ENCODE peak calls at places on chromosome 16, in five cellular contexts. K is IMR-90, N is neuronal stem cell, G is H9, M is trophoblast cell. L is an unnamed sample.

GRCh38 chr16:10827691-10828341 is 9.2 kb upstream of the TVP23A start:
- DNase-seq in K (peak; percentile 86), N (no peak), G (no peak), M (no peak), L (no peak)

GRCh38 chr16:68707341-68708152 is 29.5 kb upstream of the CDH1 start:
- DNase-seq in K (no peak), N (peak; percentile 31), G (peak; percentile 91), M (no peak), L (peak; percentile 61)

GRCh38 chr16:77951788-77952187 is 70.6 kb upstream of the CLEC3A start:
- DNase-seq in K (no peak), N (no peak), G (no peak), M (peak; percentile 81), L (no peak)

GRCh38 chr16:87437911-87438610 is 45.9 kb downstream of the MAP1LC3B start:
- DNase-seq in K (peak; percentile 40), N (no peak), G (no peak), M (no peak), L (peak; percentile 27)

GRCh38 chr16:49513040-49513439 is 139.4 kb downstream of the C16orf78 start:
- DNase-seq in K (no peak), N (no peak), G (peak; percentile 64), M (peak; percentile 11), L (no peak)

GRCh38 chr16:88502776-88503280 is 49.7 kb downstream of the ZFPM1 start:
- DNase-seq in K (no peak), N (no peak), G (no peak), M (no peak), L (no peak)

GRCh38 chr16:64809876-64810629 is 311.8 kb downstream of the CDH11 start:
- DNase-seq in K (no peak), N (no peak), G (no peak), M (no peak), L (no peak)

GRCh38 chr16:70695351-70696070 is 9.7 kb upstream of the MTSS2 start:
- DNase-seq in K (no peak), N (no peak), G (no peak), M (peak; percentile 39), L (peak; percentile 36)

GRCh38 chr16:47143677-47144558 is at the start of gene NETO2:
- DNase-seq in K (peak; percentile 56), N (peak; percentile 52), G (peak; percentile 75), M (peak; percentile 60), L (peak; percentile 66)

GRCh38 chr16:11148045-11148444 is 108.0 kb downstream of the SOCS1 start:
- DNase-seq in K (no peak), N (no peak), G (no peak), M (no peak), L (no peak)

GRCh38 chr16:29789775-29790182 is 772 bp upstream of the KIF22 start:
- DNase-seq in K (no peak), N (no peak), G (no peak), M (peak; percentile 8), L (no peak)

GRCh38 chr16:27505297-27506236 is 44.1 kb downstream of the GTF3C1 start:
- DNase-seq in K (no peak), N (no peak), G (no peak), M (no peak), L (no peak)

GRCh38 chr16:3148256-3149192 is 13.7 kb downstream of the ZNF213 start:
- DNase-seq in K (no peak), N (no peak), G (no peak), M (no peak), L (no peak)

GRCh38 chr16:3150346-3151218 is 15.8 kb downstream of the ZNF213 start:
- DNase-seq in K (peak; percentile 92), N (peak; percentile 99), G (peak; percentile 97), M (peak; percentile 100), L (peak; percentile 97)

GRCh38 chr16:3147757-3148104 is 12.9 kb downstream of the ZNF213 start:
- DNase-seq in K (no peak), N (no peak), G (no peak), M (no peak), L (no peak)

GRCh38 chr16:3149630-3150345 is 15.0 kb downstream of the ZNF213 start:
- DNase-seq in K (peak; percentile 42), N (peak; percentile 65), G (peak; percentile 84), M (peak; percentile 51), L (peak; percentile 78)

DNA sequence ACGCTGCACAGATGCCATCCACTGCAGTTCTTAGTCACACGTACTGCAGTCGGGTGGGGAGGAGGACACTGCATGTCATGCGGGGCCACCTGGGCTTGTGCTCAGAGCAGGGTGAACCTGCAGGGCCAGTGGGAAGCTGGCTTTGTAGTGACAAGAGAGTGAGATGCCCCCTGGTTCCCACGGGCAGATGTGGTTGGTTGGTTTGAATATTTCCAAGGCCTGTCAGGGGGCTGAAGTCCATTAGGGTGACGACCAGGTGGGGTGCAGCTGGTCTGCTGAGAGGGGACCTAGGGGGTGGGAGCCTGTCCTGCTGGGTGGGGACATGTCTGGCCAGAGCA is 14.3 kb downstream of the ZNF213 start:
- DNase-seq in K (no peak), N (no peak), G (no peak), M (peak; percentile 42), L (no peak)
- H3K18ac ChIP-seq in K (no peak overlapping the region), N (peak overlapping the region; percentile 8), G (no peak overlapping the region), M (no peak overlapping the region), L (peak overlapping the region; percentile 87)

DNA sequence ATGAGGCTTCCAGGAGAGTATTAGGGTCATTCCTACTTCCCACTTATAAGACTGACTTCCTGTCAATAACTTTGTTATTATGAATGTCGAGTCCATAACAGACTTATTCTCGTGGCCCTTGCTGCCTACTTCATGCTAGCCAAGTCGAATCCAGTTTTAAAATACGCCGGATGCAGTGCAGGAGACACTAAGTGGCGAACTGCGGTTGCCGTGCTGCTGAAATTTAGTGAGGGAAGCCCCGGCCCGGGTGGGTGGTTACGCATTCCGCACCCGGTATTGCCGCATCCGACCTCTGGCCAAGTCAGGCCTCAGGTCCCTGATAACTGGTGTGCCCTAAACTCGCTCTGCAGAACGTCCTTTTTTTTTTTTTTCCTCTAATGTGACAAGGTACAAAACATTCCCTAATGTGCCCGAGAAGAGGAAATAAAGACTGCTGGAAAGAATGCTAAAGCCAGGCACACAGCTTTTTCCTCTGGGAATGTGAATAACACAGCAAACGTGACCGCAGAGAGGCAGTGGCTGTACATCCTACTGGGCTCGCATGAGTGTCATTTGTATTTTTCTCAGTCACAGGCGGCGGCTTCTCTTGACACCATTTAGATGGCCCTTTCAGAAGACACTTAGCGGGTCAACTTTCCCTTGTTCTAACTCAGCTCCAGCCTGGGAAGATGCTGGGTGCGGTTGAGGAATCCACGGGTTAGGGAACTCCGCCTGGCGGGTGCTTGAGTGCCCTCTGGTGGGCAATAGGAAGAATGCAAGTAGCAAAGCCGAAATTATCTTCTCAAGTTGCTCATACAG is 7.1 kb upstream of the AKTIP start:
- DNase-seq in K (peak; percentile 62), N (peak; percentile 69), G (peak; percentile 69), M (peak; percentile 91), L (peak; percentile 64)
- H2AFZ ChIP-seq in K (peak overlapping the region; percentile 84), N (peak overlapping the region; percentile 92), G (no peak overlapping the region), M (peak overlapping the region; percentile 10), L (peak overlapping the region; percentile 54)

DNA sequence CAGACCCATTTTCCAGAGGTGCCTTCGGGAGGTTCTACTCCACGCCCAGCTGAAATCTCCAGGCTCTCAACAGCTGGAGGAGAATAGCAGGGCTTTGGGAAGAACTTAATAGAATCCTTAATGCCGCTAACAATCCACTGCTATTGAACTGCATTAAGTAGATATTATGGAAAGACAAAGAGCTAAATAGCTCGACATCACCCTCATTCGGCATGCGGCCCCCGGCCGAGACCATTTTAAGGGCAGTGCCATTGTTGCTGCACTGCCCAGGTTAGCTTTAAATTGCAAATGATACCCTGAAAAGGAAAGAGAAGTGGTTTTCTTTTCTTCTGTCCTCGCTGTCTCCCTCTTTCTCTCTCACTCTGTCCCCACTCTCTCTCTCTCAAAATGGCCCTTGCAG is 298.5 kb upstream of the IRX3 start:
- DNase-seq in K (no peak), N (no peak), G (no peak), M (no peak), L (no peak)
- H3K18ac ChIP-seq in K (no peak overlapping the region), N (no peak overlapping the region), G (no peak overlapping the region), M (no peak overlapping the region), L (no peak overlapping the region)

GRCh38 chr16:50981951-50982350 is 169.1 kb downstream of the SALL1 start:
- DNase-seq in K (no peak), N (no peak), G (no peak), M (no peak), L (no peak)
- H2AFZ ChIP-seq in K (no peak overlapping the region), N (no peak overlapping the region), G (no peak overlapping the region), M (no peak overlapping the region), L (no peak overlapping the region)

DNA sequence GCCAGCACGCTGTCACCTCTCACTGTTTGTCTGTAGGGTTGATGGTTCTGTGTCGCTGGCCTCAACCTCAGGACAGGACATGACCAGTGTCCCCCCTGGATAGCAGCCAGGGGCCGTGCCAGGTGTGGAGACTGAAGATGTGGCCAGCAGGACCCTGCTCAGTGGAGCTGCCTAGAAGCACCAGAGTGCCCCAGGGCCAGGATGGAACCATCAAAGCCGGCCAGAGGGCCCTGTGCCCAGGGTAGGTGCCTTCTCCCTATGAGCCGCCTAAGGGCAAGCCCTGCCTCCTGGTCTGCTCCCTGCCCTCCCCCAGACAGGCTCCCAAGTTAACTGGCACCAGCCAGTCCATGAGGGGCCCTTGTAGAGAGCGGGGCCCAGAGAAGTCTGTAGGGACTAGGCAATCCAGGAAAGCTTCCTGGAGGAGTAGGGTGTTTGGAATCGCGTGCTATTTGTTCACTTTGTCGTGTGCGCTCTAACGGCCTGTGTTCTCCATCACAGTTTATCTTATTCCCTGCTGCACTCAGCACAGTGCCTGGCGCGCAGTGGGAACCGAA is 546 bp upstream of the NDUFB10 start:
- DNase-seq in K (no peak), N (no peak), G (no peak), M (no peak), L (no peak)
- H3K18ac ChIP-seq in K (peak overlapping the region; percentile 28), N (peak overlapping the region; percentile 81), G (no peak overlapping the region), M (no peak overlapping the region), L (peak overlapping the region; percentile 86)

GRCh38 chr16:4306439-4307214 is 9.2 kb upstream of the GLIS2 start:
- DNase-seq in K (no peak), N (no peak), G (peak; percentile 64), M (no peak), L (no peak)
- H2AFZ ChIP-seq in K (peak overlapping the region; percentile 96), N (peak overlapping the region; percentile 89), G (no peak overlapping the region), M (peak overlapping the region; percentile 5), L (no peak overlapping the region)

GRCh38 chr16:8963010-8963824 is 489 bp downstream of the USP7 start:
- DNase-seq in K (no peak), N (no peak), G (no peak), M (peak; percentile 33), L (peak; percentile 15)

GRCh38 chr16:8959921-8960787 is 3.6 kb downstream of the USP7 start:
- DNase-seq in K (peak; percentile 37), N (no peak), G (no peak), M (no peak), L (peak; percentile 55)

GRCh38 chr16:8960788-8961109 is 3.0 kb downstream of the USP7 start:
- DNase-seq in K (no peak), N (no peak), G (no peak), M (no peak), L (no peak)

GRCh38 chr16:8962393-8963009 is 1.2 kb downstream of the USP7 start:
- DNase-seq in K (no peak), N (no peak), G (no peak), M (peak; percentile 53), L (peak; percentile 23)

GRCh38 chr16:8961811-8962390 is 1.8 kb downstream of the USP7 start:
- DNase-seq in K (no peak), N (no peak), G (no peak), M (no peak), L (peak; percentile 14)
- H3K18ac ChIP-seq in K (no peak overlapping the region), N (no peak overlapping the region), G (peak overlapping the region; percentile 5), M (no peak overlapping the region), L (no peak overlapping the region)

GRCh38 chr16:85316321-85316919 is 204.1 kb upstream of the CIBAR2 start:
- DNase-seq in K (peak; percentile 51), N (peak; percentile 67), G (peak; percentile 86), M (peak; percentile 73), L (peak; percentile 72)
- H2AFZ ChIP-seq in K (no peak overlapping the region), N (no peak overlapping the region), G (no peak overlapping the region), M (no peak overlapping the region), L (no peak overlapping the region)

GRCh38 chr16:53042235-53042645 is 10.5 kb downstream of the CHD9NB start:
- DNase-seq in K (no peak), N (no peak), G (no peak), M (no peak), L (no peak)
- H3K18ac ChIP-seq in K (peak overlapping the region; percentile 29), N (no peak overlapping the region), G (peak overlapping the region; percentile 8), M (no peak overlapping the region), L (no peak overlapping the region)

L was measured in mesenchymal stem cell.